ENCODE peak calls at places on chromosomes 12 and 14, in four cellular contexts. One of them, this sample, is unnamed.

GRCh38 chr14:30016025-30016424 is 88.4 kb upstream of the PRKD1 start:
- DNase-seq in spleen: no peak
- DNase-seq in activated naive CD4-positive, alpha-beta T cell treated with anti-CD3 and anti-CD28 coated beads, Interleukin-2, amount 50 U/mL, for 16 hours: no peak
- DNase-seq in left ventricle myocardium inferior: no peak
- DNase-seq in this sample: no peak

GRCh38 chr14:34059925-34060746 is 109.3 kb upstream of the EGLN3 start:
- DNase-seq in activated naive CD4-positive, alpha-beta T cell treated with anti-CD3 and anti-CD28 coated beads, Interleukin-2, amount 50 U/mL, for 16 hours: peak
- DNase-seq in spleen: peak
- DNase-seq in left ventricle myocardium inferior: peak
- DNase-seq in this sample: peak

GRCh38 chr12:82069931-82070514 is 288.2 kb downstream of the CCDC59 start:
- DNase-seq in spleen: no peak
- DNase-seq in left ventricle myocardium inferior: no peak
- DNase-seq in activated naive CD4-positive, alpha-beta T cell treated with anti-CD3 and anti-CD28 coated beads, Interleukin-2, amount 50 U/mL, for 16 hours: no peak
- DNase-seq in this sample: no peak

GRCh38 chr12:63078911-63079310 is 72.1 kb downstream of the AVPR1A start:
- DNase-seq in spleen: no peak
- DNase-seq in left ventricle myocardium inferior: no peak
- DNase-seq in activated naive CD4-positive, alpha-beta T cell treated with anti-CD3 and anti-CD28 coated beads, Interleukin-2, amount 50 U/mL, for 16 hours: no peak
- DNase-seq in this sample: no peak

GRCh38 chr12:44296624-44297197 is 460.8 kb downstream of the TMEM117 start:
- DNase-seq in activated naive CD4-positive, alpha-beta T cell treated with anti-CD3 and anti-CD28 coated beads, Interleukin-2, amount 50 U/mL, for 16 hours: no peak
- DNase-seq in spleen: no peak
- DNase-seq in left ventricle myocardium inferior: no peak
- DNase-seq in this sample: no peak

GRCh38 chr12:132110677-132111076 is 33.4 kb downstream of the DDX51 start:
- DNase-seq in spleen: no peak
- DNase-seq in activated naive CD4-positive, alpha-beta T cell treated with anti-CD3 and anti-CD28 coated beads, Interleukin-2, amount 50 U/mL, for 16 hours: no peak
- DNase-seq in left ventricle myocardium inferior: no peak
- DNase-seq in this sample: no peak

GRCh38 chr12:339557-340195 is 49.4 kb downstream of the KDM5A start:
- DNase-seq in activated naive CD4-positive, alpha-beta T cell treated with anti-CD3 and anti-CD28 coated beads, Interleukin-2, amount 50 U/mL, for 16 hours: no peak
- DNase-seq in left ventricle myocardium inferior: no peak
- DNase-seq in spleen: no peak
- DNase-seq in this sample: no peak

GRCh38 chr12:76666272-76666845 is 97.6 kb upstream of the ZDHHC17 start:
- DNase-seq in left ventricle myocardium inferior: no peak
- DNase-seq in spleen: no peak
- DNase-seq in activated naive CD4-positive, alpha-beta T cell treated with anti-CD3 and anti-CD28 coated beads, Interleukin-2, amount 50 U/mL, for 16 hours: no peak
- DNase-seq in this sample: no peak

GRCh38 chr12:50635356-50635755 is 128.5 kb upstream of the ATF1 start:
- DNase-seq in spleen: no peak
- DNase-seq in left ventricle myocardium inferior: peak
- DNase-seq in activated naive CD4-positive, alpha-beta T cell treated with anti-CD3 and anti-CD28 coated beads, Interleukin-2, amount 50 U/mL, for 16 hours: no peak
- DNase-seq in this sample: no peak

GRCh38 chr14:68306934-68307758 is 485.7 kb downstream of the ZFP36L1 start:
- DNase-seq in left ventricle myocardium inferior: no peak
- DNase-seq in spleen: no peak
- DNase-seq in activated naive CD4-positive, alpha-beta T cell treated with anti-CD3 and anti-CD28 coated beads, Interleukin-2, amount 50 U/mL, for 16 hours: no peak
- DNase-seq in this sample: peak

GRCh38 chr12:112839386-112839972 is 47.9 kb downstream of the RPH3A start:
- DNase-seq in left ventricle myocardium inferior: no peak
- DNase-seq in spleen: no peak
- DNase-seq in activated naive CD4-positive, alpha-beta T cell treated with anti-CD3 and anti-CD28 coated beads, Interleukin-2, amount 50 U/mL, for 16 hours: no peak
- DNase-seq in this sample: peak

GRCh38 chr12:94640134-94640928 is 10.0 kb downstream of the TMCC3 start:
- DNase-seq in activated naive CD4-positive, alpha-beta T cell treated with anti-CD3 and anti-CD28 coated beads, Interleukin-2, amount 50 U/mL, for 16 hours: no peak
- DNase-seq in spleen: no peak
- DNase-seq in left ventricle myocardium inferior: no peak
- DNase-seq in this sample: peak

GRCh38 chr14:92513966-92514843 is 624 bp downstream of the RIN3 start:
- DNase-seq in spleen: peak
- DNase-seq in left ventricle myocardium inferior: no peak
- DNase-seq in activated naive CD4-positive, alpha-beta T cell treated with anti-CD3 and anti-CD28 coated beads, Interleukin-2, amount 50 U/mL, for 16 hours: peak
- DNase-seq in this sample: peak

GRCh38 chr14:103422981-103423600 is 37.9 kb downstream of the MARK3 start:
- DNase-seq in left ventricle myocardium inferior: no peak
- DNase-seq in activated naive CD4-positive, alpha-beta T cell treated with anti-CD3 and anti-CD28 coated beads, Interleukin-2, amount 50 U/mL, for 16 hours: no peak
- DNase-seq in spleen: no peak
- DNase-seq in this sample: peak

GRCh38 chr12:121811434-121812319 is 7.9 kb downstream of the SETD1B start:
- DNase-seq in spleen: peak
- DNase-seq in left ventricle myocardium inferior: peak
- DNase-seq in activated naive CD4-positive, alpha-beta T cell treated with anti-CD3 and anti-CD28 coated beads, Interleukin-2, amount 50 U/mL, for 16 hours: peak
- DNase-seq in this sample: no peak

GRCh38 chr12:6250343-6250742 is 50.1 kb downstream of the CD9 start:
- DNase-seq in spleen: no peak
- DNase-seq in left ventricle myocardium inferior: no peak
- DNase-seq in activated naive CD4-positive, alpha-beta T cell treated with anti-CD3 and anti-CD28 coated beads, Interleukin-2, amount 50 U/mL, for 16 hours: no peak
- DNase-seq in this sample: no peak

GRCh38 chr12:99721715-99722275 is 74.2 kb downstream of the GARIN6 start:
- DNase-seq in spleen: no peak
- DNase-seq in activated naive CD4-positive, alpha-beta T cell treated with anti-CD3 and anti-CD28 coated beads, Interleukin-2, amount 50 U/mL, for 16 hours: no peak
- DNase-seq in left ventricle myocardium inferior: no peak
- DNase-seq in this sample: no peak

GRCh38 chr12:81800298-81801148 is 41.4 kb upstream of the PPFIA2 start:
- DNase-seq in activated naive CD4-positive, alpha-beta T cell treated with anti-CD3 and anti-CD28 coated beads, Interleukin-2, amount 50 U/mL, for 16 hours: no peak
- DNase-seq in spleen: no peak
- DNase-seq in left ventricle myocardium inferior: no peak
- DNase-seq in this sample: peak

GRCh38 chr12:53975019-53975815 is 463 bp upstream of the HOTAIR start:
- DNase-seq in left ventricle myocardium inferior: no peak
- DNase-seq in activated naive CD4-positive, alpha-beta T cell treated with anti-CD3 and anti-CD28 coated beads, Interleukin-2, amount 50 U/mL, for 16 hours: no peak
- DNase-seq in spleen: no peak
- DNase-seq in this sample: no peak

GRCh38 chr12:105524961-105525360 is 194.5 kb downstream of the C12orf75 start:
- DNase-seq in spleen: no peak
- DNase-seq in left ventricle myocardium inferior: no peak
- DNase-seq in activated naive CD4-positive, alpha-beta T cell treated with anti-CD3 and anti-CD28 coated beads, Interleukin-2, amount 50 U/mL, for 16 hours: no peak
- DNase-seq in this sample: peak